ENCODE peak calls at places on chromosomes 7 and 10, in nine cellular contexts. J, G, W, P, T, U, Y, K and N are unnamed samples.

GRCh38 chr7:12508005-12508404 is 62.5 kb upstream of the SCIN start:
- DNase-seq in Y (no peak), K (no peak), W (no peak), T (no peak), U (no peak), G (no peak), J (no peak), P (no peak), N (no peak)

GRCh38 chr10:55519264-55519663 is 718.2 kb upstream of the PCDH15 start:
- DNase-seq in J (no peak), Y (no peak), W (no peak), G (no peak), U (no peak), T (no peak), K (no peak), P (no peak), N (no peak)

GRCh38 chr7:18727094-18727870 is 231.7 kb downstream of the HDAC9 start:
- DNase-seq in W (no peak), K (no peak), P (no peak), J (no peak), G (peak), T (no peak), U (no peak), Y (no peak), N (no peak)

GRCh38 chr7:36473454-36474282 is 84.0 kb downstream of the ANLN start:
- DNase-seq in G (no peak), J (peak), W (peak), P (peak), Y (no peak), U (no peak), T (no peak), K (no peak), N (peak)

GRCh38 chr10:18196806-18197550 is 56.8 kb downstream of the CACNB2 start:
- DNase-seq in T (no peak), W (no peak), U (no peak), J (no peak), K (peak), Y (no peak), P (no peak), G (peak), N (no peak)

GRCh38 chr10:118501637-118502440 is 93.6 kb downstream of the PRLHR start:
- DNase-seq in U (peak), J (no peak), T (no peak), G (no peak), K (no peak), Y (no peak), W (no peak), P (peak), N (peak)

GRCh38 chr10:43913676-43914235 is 265.1 kb upstream of the ZNF32 start:
- DNase-seq in T (no peak), J (no peak), G (no peak), Y (no peak), W (peak), U (no peak), P (no peak), K (no peak), N (no peak)

GRCh38 chr10:17544465-17544864 is 72.7 kb downstream of the HACD1 start:
- DNase-seq in P (no peak), T (no peak), Y (no peak), G (peak), W (no peak), U (no peak), J (no peak), K (no peak), N (no peak)

GRCh38 chr10:78277267-78277666 is 243.6 kb downstream of the RPS24 start:
- DNase-seq in U (no peak), J (no peak), Y (no peak), K (no peak), W (no peak), T (no peak), P (no peak), G (no peak), N (no peak)

GRCh38 chr10:78280604-78281003 is 246.9 kb downstream of the RPS24 start:
- DNase-seq in K (no peak), Y (no peak), P (no peak), U (no peak), W (no peak), J (no peak), G (no peak), T (no peak), N (no peak)

GRCh38 chr10:78274491-78274890 is 240.8 kb downstream of the RPS24 start:
- DNase-seq in J (no peak), K (no peak), W (no peak), T (no peak), G (no peak), U (no peak), Y (no peak), P (no peak), N (no peak)

GRCh38 chr10:78276139-78276538 is 242.5 kb downstream of the RPS24 start:
- DNase-seq in K (no peak), Y (no peak), G (no peak), J (no peak), P (no peak), U (no peak), W (no peak), T (no peak), N (no peak)

GRCh38 chr10:78277734-78278404 is 244.2 kb downstream of the RPS24 start:
- DNase-seq in U (peak), W (no peak), K (peak), J (no peak), Y (no peak), G (peak), P (no peak), T (no peak), N (peak)
- TF ChIP-seq POLR2A in U (no peak), W (no peak), K (no peak), J (no peak), Y (no peak), G (no peak), P (no peak), T (no peak), N (no peak)

GRCh38 chr10:116654816-116655215 is 34.1 kb downstream of the PNLIPRP2 start:
- DNase-seq in U (no peak), W (no peak), J (no peak), Y (no peak), G (no peak), K (no peak), T (no peak), P (peak), N (no peak)

GRCh38 chr10:116660860-116661259 is 40.1 kb downstream of the PNLIPRP2 start:
- DNase-seq in J (no peak), P (no peak), K (no peak), W (no peak), G (no peak), Y (no peak), U (no peak), T (no peak), N (no peak)

GRCh38 chr10:116655573-116655972 is 34.8 kb downstream of the PNLIPRP2 start:
- DNase-seq in G (no peak), W (no peak), J (no peak), T (no peak), P (no peak), U (no peak), K (no peak), Y (no peak), N (no peak)

GRCh38 chr10:116659049-116659670 is 38.4 kb downstream of the PNLIPRP2 start:
- DNase-seq in T (no peak), U (no peak), K (no peak), J (no peak), Y (no peak), P (no peak), G (no peak), W (no peak), N (no peak)

GRCh38 chr10:116658152-116658551 is 37.4 kb downstream of the PNLIPRP2 start:
- DNase-seq in P (no peak), G (no peak), T (no peak), W (no peak), U (no peak), Y (no peak), J (no peak), K (no peak), N (no peak)
- TF ChIP-seq POLR2A in P (no peak), G (no peak), T (no peak), W (no peak), U (no peak), Y (no peak), J (no peak), K (no peak), N (no peak)

DNA sequence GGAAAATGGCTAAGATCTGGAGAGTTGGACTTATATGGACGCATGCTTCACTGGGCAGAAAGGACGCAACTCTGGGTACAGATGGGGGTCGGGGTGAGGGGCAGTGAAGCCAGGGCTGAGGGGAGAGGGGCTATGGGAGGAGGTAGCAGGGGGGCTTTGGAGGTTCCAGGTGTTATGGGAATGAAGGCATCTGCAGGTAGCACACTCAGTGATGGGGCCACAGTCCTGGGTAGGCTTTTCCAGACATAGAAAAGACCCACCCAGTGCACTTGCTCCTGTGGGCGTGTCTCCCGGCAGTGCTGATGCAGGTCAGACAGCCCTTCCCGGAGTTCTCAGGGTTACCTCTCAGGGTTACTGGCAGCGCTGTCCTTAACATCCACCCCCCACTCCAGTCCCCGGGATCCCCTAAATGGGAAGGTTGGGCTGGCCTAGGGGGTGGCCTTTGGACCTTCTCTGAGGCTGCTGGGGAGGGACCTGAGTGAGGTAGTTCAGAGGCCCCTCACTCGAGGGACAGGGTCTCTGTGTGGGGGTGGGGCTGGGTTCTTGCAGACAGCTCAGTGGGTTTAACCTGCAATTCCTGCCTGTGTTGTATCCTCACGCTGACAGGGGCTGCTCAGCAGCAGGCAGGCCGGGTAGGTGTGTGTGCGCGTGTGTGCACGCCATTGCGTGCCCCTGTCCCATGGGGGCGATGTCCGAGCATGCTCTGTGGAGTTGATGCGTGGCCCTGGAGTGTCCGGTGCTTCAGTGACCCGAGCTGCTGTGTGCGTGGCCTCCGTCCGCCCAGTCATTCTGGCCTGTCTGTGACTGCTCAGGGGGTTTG is 6.2 kb downstream of the ZYX start:
- DNase-seq in T (no peak), G (no peak), U (no peak), W (no peak), J (peak), K (no peak), P (peak), Y (no peak), N (no peak)
- TF ChIP-seq POLR2A in T (no peak), G (no peak), U (no peak), W (no peak), J (no peak), K (no peak), P (no peak), Y (no peak), N (no peak)

GRCh38 chr10:124737221-124737620 is 7.0 kb downstream of the FAM53B start:
- DNase-seq in K (peak), T (no peak), W (no peak), Y (no peak), G (no peak), U (no peak), J (no peak), P (no peak), N (no peak)

GRCh38 chr10:124737708-124738107 is 6.5 kb downstream of the FAM53B start:
- DNase-seq in U (no peak), Y (no peak), T (no peak), P (no peak), K (peak), G (no peak), W (no peak), J (no peak), N (no peak)

GRCh38 chr10:124735491-124736286 is 8.5 kb downstream of the FAM53B start:
- DNase-seq in T (no peak), K (peak), G (no peak), W (no peak), Y (peak), U (no peak), J (no peak), P (no peak), N (no peak)

GRCh38 chr10:124738441-124738840 is 5.7 kb downstream of the FAM53B start:
- DNase-seq in K (peak), U (no peak), J (no peak), T (no peak), W (no peak), Y (no peak), P (no peak), G (no peak), N (no peak)

GRCh38 chr10:124736491-124737136 is 7.6 kb downstream of the FAM53B start:
- DNase-seq in K (peak), W (peak), G (peak), Y (peak), P (peak), J (peak), T (no peak), U (peak), N (peak)
- TF ChIP-seq POLR2A in K (no peak), W (no peak), G (no peak), Y (no peak), P (no peak), J (no peak), T (no peak), U (no peak), N (no peak)

GRCh38 chr7:1743481-1744230 is 73.6 kb downstream of the ELFN1 start:
- DNase-seq in P (no peak), U (no peak), G (no peak), W (no peak), K (no peak), J (no peak), Y (no peak), T (no peak), N (no peak)

GRCh38 chr7:1742555-1743303 is 72.7 kb downstream of the ELFN1 start:
- DNase-seq in T (no peak), J (no peak), G (peak), W (peak), P (no peak), U (peak), K (peak), Y (peak), N (peak)

GRCh38 chr7:1740214-1740613 is 70.1 kb downstream of the ELFN1 start:
- DNase-seq in K (no peak), Y (no peak), U (no peak), T (no peak), J (no peak), W (no peak), P (no peak), G (no peak), N (no peak)

GRCh38 chr7:1741246-1741645 is 71.2 kb downstream of the ELFN1 start:
- DNase-seq in W (no peak), G (no peak), K (no peak), Y (no peak), J (no peak), P (no peak), T (no peak), U (no peak), N (no peak)

DNA sequence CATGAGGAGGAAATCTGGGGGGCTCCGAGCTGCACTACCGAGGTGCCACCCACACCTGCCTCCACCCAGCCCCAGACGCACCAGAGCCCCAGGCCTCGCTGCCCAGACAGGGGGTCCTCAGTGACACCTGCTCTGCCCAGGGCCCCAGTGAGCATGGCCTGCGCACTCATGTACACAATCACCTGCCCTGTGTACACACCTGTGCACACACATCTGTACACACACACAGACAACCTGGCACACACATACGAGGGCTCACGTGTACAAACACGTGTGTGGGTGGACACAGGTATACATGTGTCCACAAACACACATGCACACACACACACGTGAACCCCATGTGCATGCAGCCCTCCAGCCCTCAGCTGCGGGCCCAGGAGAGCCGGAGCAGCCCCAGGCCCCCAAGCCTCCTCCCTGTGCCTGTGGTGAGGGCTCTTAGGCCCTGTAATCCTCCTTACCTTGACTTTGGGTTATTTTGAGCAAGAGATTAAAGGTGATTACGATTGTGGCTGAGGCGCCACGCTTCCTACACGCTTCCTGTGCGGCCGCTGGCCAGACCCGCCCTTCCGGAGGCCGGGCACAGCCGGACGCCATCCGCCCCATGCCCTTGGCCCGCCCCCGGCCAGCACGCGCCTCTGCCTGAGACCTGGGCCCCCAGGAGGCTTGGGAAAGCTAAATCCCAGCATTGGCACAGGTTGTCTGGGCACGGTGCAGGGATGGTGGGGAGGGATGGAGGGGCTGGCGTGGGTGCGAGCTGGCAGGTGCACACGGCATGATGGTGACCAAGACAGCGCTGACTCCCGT is 71.9 kb downstream of the ELFN1 start:
- DNase-seq in P (no peak), W (no peak), T (no peak), J (no peak), U (no peak), G (no peak), K (peak), Y (no peak), N (no peak)
- TF ChIP-seq POLR2A in P (no peak), W (no peak), T (no peak), J (no peak), U (no peak), G (no peak), K (no peak), Y (no peak), N (no peak)

GRCh38 chr7:25949672-25950487 is 202.1 kb upstream of the NFE2L3 start:
- DNase-seq in K (no peak), J (peak), T (no peak), P (no peak), W (peak), U (no peak), G (no peak), Y (peak), N (no peak)

GRCh38 chr7:25947669-25948516 is 204.1 kb upstream of the NFE2L3 start:
- DNase-seq in G (no peak), K (no peak), Y (no peak), P (no peak), T (no peak), J (no peak), W (no peak), U (no peak), N (no peak)

GRCh38 chr7:25951414-25952276 is 200.4 kb upstream of the NFE2L3 start:
- DNase-seq in U (peak), G (no peak), Y (peak), W (peak), T (no peak), J (peak), P (no peak), K (no peak), N (no peak)

GRCh38 chr7:25952277-25953057 is 199.5 kb upstream of the NFE2L3 start:
- DNase-seq in W (peak), K (no peak), G (no peak), Y (no peak), J (no peak), T (no peak), P (no peak), U (no peak), N (no peak)

GRCh38 chr7:25950488-25951413 is 201.2 kb upstream of the NFE2L3 start:
- DNase-seq in K (peak), W (peak), G (peak), U (peak), Y (peak), P (peak), T (peak), J (peak), N (no peak)
- TF ChIP-seq POLR2A in K (peak), W (no peak), G (no peak), U (no peak), Y (no peak), P (no peak), T (peak), J (no peak), N (no peak)

DNA sequence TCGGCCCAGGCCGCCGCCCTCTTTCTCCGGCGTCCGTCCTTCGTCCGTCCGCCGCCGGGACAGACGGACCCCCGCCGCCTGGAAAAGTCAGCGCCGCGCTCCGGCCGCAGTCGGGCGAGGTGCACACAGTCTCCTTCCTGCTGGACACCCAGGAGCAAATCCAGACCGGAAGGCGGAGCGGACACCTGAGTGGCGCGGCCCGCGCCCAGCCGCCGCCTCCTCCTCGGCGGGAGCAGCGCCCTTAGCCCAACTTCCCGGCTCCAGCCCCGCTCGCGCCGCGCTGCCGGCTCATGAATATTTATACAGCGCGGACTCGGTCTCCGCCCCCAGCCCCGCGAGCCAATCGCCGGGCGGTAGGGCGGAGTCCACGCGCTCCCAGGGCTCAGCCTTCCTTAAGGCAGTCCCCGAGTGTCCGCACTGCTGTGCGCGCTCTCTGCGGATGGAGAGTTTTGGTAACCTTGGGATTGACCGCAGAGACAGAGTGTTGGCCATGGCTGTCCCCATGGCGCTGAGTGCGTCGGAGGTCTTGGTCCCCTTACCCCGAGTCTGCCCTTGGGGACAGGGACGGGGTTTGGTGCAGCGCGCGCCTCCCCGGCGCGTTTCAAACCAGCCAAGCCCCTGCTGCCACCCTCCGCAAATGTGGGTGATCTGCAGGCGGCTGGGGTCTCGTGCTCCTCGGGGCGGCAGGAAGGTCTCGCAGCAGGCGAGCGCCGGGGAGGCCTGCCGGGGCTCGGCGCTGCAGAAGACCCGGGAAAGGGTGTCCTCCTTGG is at the start of gene FZD8:
- DNase-seq in J (peak), U (peak), P (peak), W (peak), G (peak), K (peak), Y (peak), T (peak), N (peak)
- TF ChIP-seq POLR2A in J (peak), U (no peak), P (peak), W (peak), G (peak), K (peak), Y (peak), T (peak), N (peak)

GRCh38 chr7:30470163-30470770 is 8.3 kb downstream of the NOD1 start:
- DNase-seq in P (peak), J (no peak), G (peak), T (no peak), U (no peak), Y (peak), W (no peak), K (peak), N (no peak)

GRCh38 chr7:30470783-30471182 is 7.8 kb downstream of the NOD1 start:
- DNase-seq in J (no peak), U (peak), P (peak), T (no peak), K (peak), Y (peak), G (peak), W (no peak), N (no peak)

GRCh38 chr7:30468791-30469190 is 9.8 kb downstream of the NOD1 start:
- DNase-seq in T (no peak), Y (peak), P (no peak), W (no peak), J (no peak), U (no peak), K (peak), G (peak), N (no peak)

GRCh38 chr7:30468041-30468440 is 10.5 kb downstream of the NOD1 start:
- DNase-seq in U (no peak), T (no peak), P (no peak), K (no peak), W (no peak), J (no peak), Y (no peak), G (no peak), N (no peak)

DNA sequence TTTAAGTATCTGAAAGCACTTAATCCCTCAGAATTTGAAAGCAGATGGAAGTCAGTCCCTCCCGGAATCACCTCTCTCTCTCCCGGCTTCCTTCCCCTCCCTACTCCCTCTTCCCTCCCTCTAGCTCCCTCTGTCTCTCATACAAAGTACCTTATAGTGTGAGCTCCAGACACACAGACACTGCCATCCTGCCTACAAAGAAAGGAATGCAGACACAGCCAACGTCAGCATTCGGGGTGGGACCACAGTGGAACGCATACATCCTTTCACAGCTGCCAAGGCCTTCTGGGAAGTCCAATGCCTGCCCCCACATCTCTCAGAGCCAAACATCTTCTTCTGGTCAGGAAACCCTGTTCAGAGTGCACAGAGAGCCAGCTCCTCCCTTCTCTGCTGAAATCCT is 9.3 kb downstream of the NOD1 start:
- DNase-seq in W (no peak), J (no peak), Y (peak), P (peak), G (peak), U (peak), K (peak), T (no peak), N (peak)
- TF ChIP-seq POLR2A in W (no peak), J (no peak), Y (peak), P (no peak), G (peak), U (no peak), K (no peak), T (no peak), N (peak)